ENCODE peak calls at places on chromosomes 11 and 22, in six cellular contexts. U is HS-5, I is A549, R is NCI-H460, Q is anterior cingulate cortex, L is D721Med. K is an unnamed sample.

GRCh38 chr11:128929468-128929867 is 13.2 kb downstream of the TP53AIP1 start:
- DNase-seq in L (no peak), Q (no peak), I (no peak), U (no peak), R (no peak), K (no peak)

GRCh38 chr11:12460441-12460840 is 83.1 kb downstream of the PARVA start:
- DNase-seq in R (no peak), I (no peak), U (no peak), L (no peak), Q (no peak), K (no peak)

GRCh38 chr11:76247091-76247490 is 40.8 kb upstream of the WNT11 start:
- DNase-seq in R (no peak), U (no peak), I (no peak), L (no peak), Q (no peak), K (no peak)

GRCh38 chr11:72179804-72180396 is 12.0 kb upstream of the FOLR1 start:
- DNase-seq in U (peak), Q (no peak), L (no peak), R (no peak), I (no peak), K (peak)

GRCh38 chr22:37906364-37907008 is 389 bp downstream of the MICALL1 start:
- DNase-seq in Q (no peak), R (no peak), L (no peak), I (no peak), U (no peak), K (no peak)

GRCh38 chr11:87597696-87598095 is 560.0 kb downstream of the TMEM135 start:
- DNase-seq in I (no peak), L (no peak), U (no peak), R (no peak), Q (no peak), K (no peak)

GRCh38 chr11:114291847-114292680 is 4.1 kb upstream of the NNMT start:
- DNase-seq in U (no peak), Q (no peak), L (no peak), I (no peak), R (no peak), K (no peak)

GRCh38 chr11:60743058-60743457 is 13.6 kb upstream of the MS4A15 start:
- DNase-seq in L (no peak), Q (no peak), R (no peak), I (no peak), U (no peak), K (no peak)

GRCh38 chr22:29998627-29999026 is 81.6 kb upstream of the HORMAD2 start:
- DNase-seq in L (no peak), R (no peak), I (no peak), U (no peak), Q (no peak), K (no peak)

GRCh38 chr11:124961972-124962609 is 8.1 kb downstream of the CCDC15 start:
- DNase-seq in R (peak), Q (no peak), L (peak), I (peak), U (peak), K (peak)

GRCh38 chr11:33716236-33716635 is 15.6 kb upstream of the C11orf91 start:
- DNase-seq in Q (no peak), I (no peak), L (no peak), R (no peak), U (no peak), K (no peak)

GRCh38 chr22:23722168-23722567 is 28.7 kb downstream of the ZNF70 start:
- DNase-seq in U (no peak), I (no peak), R (no peak), Q (no peak), L (no peak), K (no peak)

GRCh38 chr11:21810650-21811049 is 382.2 kb upstream of the ANO5 start:
- DNase-seq in I (no peak), Q (no peak), R (no peak), L (no peak), U (no peak), K (no peak)

GRCh38 chr11:113521737-113522517 is 46.7 kb upstream of the DRD2 start:
- DNase-seq in I (no peak), U (no peak), Q (no peak), L (no peak), R (no peak), K (no peak)

GRCh38 chr11:62062223-62062861 is 61.5 kb upstream of the INCENP start:
- DNase-seq in R (no peak), I (no peak), Q (no peak), L (no peak), U (no peak), K (no peak)

GRCh38 chr11:1747753-1748466 is 2.5 kb downstream of the IFITM10 start:
- DNase-seq in I (no peak), R (no peak), U (no peak), L (no peak), Q (peak), K (no peak)

GRCh38 chr22:30284172-30284571 is 5.1 kb downstream of the CASTOR1 start:
- DNase-seq in Q (no peak), I (no peak), R (no peak), L (no peak), U (no peak), K (no peak)

GRCh38 chr22:30940655-30941362 is 27.8 kb downstream of the MORC2 start:
- DNase-seq in I (no peak), L (no peak), Q (no peak), U (no peak), R (no peak), K (no peak)

GRCh38 chr11:2224254-2224653 is 46.1 kb downstream of the ASCL2 start:
- DNase-seq in U (no peak), L (no peak), I (no peak), R (no peak), Q (no peak), K (no peak)

GRCh38 chr11:5362017-5362625 is 10.8 kb downstream of the OR51B6 start:
- DNase-seq in I (no peak), R (no peak), Q (no peak), U (no peak), L (no peak), K (no peak)

GRCh38 chr22:49855491-49855911 is 1.9 kb downstream of the ZBED4 start:
- DNase-seq in L (no peak), Q (no peak), U (no peak), R (no peak), I (no peak), K (no peak)

GRCh38 chr11:2186669-2187266 is 15.2 kb upstream of the TH start:
- DNase-seq in I (peak), U (no peak), L (no peak), Q (no peak), R (peak), K (peak)

K was measured in HAP-1.